ENCODE peak calls at places on chromosomes 11 and 22, in six cellular contexts. K is T-helper 17 cell; J is pancreas; O is heart right ventricle; A is activated CD4-positive, alpha-beta T cell treated with anti-CD3 and anti-CD28 coated beads for 36 hours; W is left cardiac atrium. P is an unnamed sample.
A peak's percentile ranks its signal among the peaks of the same experiment; 100 is the strongest.

GRCh38 chr22:46649176-46650077 is 29.2 kb downstream of the GRAMD4 start:
- ATAC-seq in J (peak; percentile 23), O (peak; percentile 48), K (no peak), A (no peak), W (peak; percentile 69), P (no peak)

GRCh38 chr11:71147331-71147730 is 105.0 kb downstream of the SHANK2 start:
- ATAC-seq in K (no peak), A (no peak), O (no peak), J (no peak), W (no peak), P (no peak)

GRCh38 chr22:19967850-19968449 is 26.3 kb upstream of the TXNRD2 start:
- ATAC-seq in O (no peak), J (no peak), K (no peak), W (no peak), A (no peak), P (no peak)

GRCh38 chr11:44628730-44629361 is 63.4 kb downstream of the CD82 start:
- ATAC-seq in O (no peak), J (no peak), A (no peak), K (no peak), W (no peak), P (no peak)

GRCh38 chr11:30489076-30489475 is 97.1 kb downstream of the MPPED2 start:
- ATAC-seq in W (no peak), O (no peak), J (no peak), A (no peak), K (no peak), P (no peak)

GRCh38 chr11:22244986-22245592 is 52.2 kb downstream of the ANO5 start:
- ATAC-seq in A (peak; percentile 60), J (peak; percentile 55), K (peak; percentile 63), O (peak; percentile 38), W (peak; percentile 41), P (peak; percentile 58)

GRCh38 chr11:84607975-84608787 is 1019.0 kb downstream of the DLG2 start:
- ATAC-seq in W (peak; percentile 53), O (no peak), J (peak; percentile 68), A (no peak), K (no peak), P (no peak)

GRCh38 chr11:2002042-2002776 is 4.6 kb upstream of the H19 start:
- ATAC-seq in A (peak; percentile 48), W (no peak), K (peak; percentile 68), J (peak; percentile 48), O (no peak), P (no peak)

GRCh38 chr11:27405134-27405533 is 42.1 kb upstream of the CCDC34 start:
- ATAC-seq in A (no peak), J (no peak), K (no peak), W (peak; percentile 39), O (no peak), P (no peak)

GRCh38 chr11:107501713-107502112 is 44.1 kb upstream of the CWF19L2 start:
- ATAC-seq in K (no peak), W (no peak), A (no peak), O (no peak), J (no peak), P (no peak)

GRCh38 chr11:121587182-121587581 is 134.4 kb upstream of the SORL1-AS1 start:
- ATAC-seq in W (no peak), O (no peak), K (no peak), J (no peak), A (no peak), P (no peak)

GRCh38 chr11:86748296-86748695 is 52.0 kb upstream of the PRSS23 start:
- ATAC-seq in W (no peak), J (no peak), K (no peak), O (no peak), A (no peak), P (no peak)

GRCh38 chr22:32717337-32718240 is 83.9 kb upstream of the TIMP3 start:
- ATAC-seq in W (peak; percentile 56), O (peak; percentile 87), A (no peak), J (no peak), K (no peak), P (no peak)

GRCh38 chr11:4848908-4849307 is at the start of gene OR51S1:
- ATAC-seq in O (no peak), K (no peak), W (no peak), J (no peak), A (no peak), P (no peak)

GRCh38 chr11:59849129-59849528 is 3.8 kb upstream of the CBLIF start:
- ATAC-seq in A (no peak), W (no peak), O (no peak), J (peak; percentile 87), K (no peak), P (no peak)

GRCh38 chr22:20206709-20207215 is 55.9 kb upstream of the CCDC188 start:
- ATAC-seq in J (no peak), O (no peak), A (peak; percentile 52), K (peak; percentile 21), W (peak; percentile 24), P (peak; percentile 46)

GRCh38 chr11:93921695-93922468 is 71.5 kb upstream of the VSTM5 start:
- ATAC-seq in O (peak; percentile 43), A (peak; percentile 53), K (no peak), W (no peak), J (peak; percentile 38), P (no peak)

GRCh38 chr11:10432971-10433370 is 22.1 kb upstream of the AMPD3 start:
- ATAC-seq in J (no peak), W (no peak), O (no peak), A (no peak), K (no peak), P (no peak)

GRCh38 chr11:73866095-73866579 is 10.5 kb downstream of the COA4 start:
- ATAC-seq in K (no peak), W (no peak), A (peak; percentile 44), J (no peak), O (no peak), P (no peak)

GRCh38 chr22:35425971-35426800 is 26.2 kb downstream of the MCM5 start:
- ATAC-seq in A (no peak), J (no peak), O (no peak), W (no peak), K (no peak), P (peak; percentile 34)

GRCh38 chr11:63369165-63369970 is at the start of gene SLC22A9:
- ATAC-seq in K (no peak), A (no peak), O (no peak), W (no peak), J (peak; percentile 88), P (no peak)

GRCh38 chr11:8802263-8802662 is 108.7 kb upstream of the AKIP1 start:
- ATAC-seq in A (no peak), O (no peak), W (no peak), J (no peak), K (no peak), P (no peak)

GRCh38 chr22:23762866-23763578 is at the start of gene C22orf15:
- ATAC-seq in J (no peak), W (peak; percentile 21), O (no peak), K (no peak), A (no peak), P (no peak)

GRCh38 chr11:19259487-19260345 is 19.0 kb upstream of the E2F8 start:
- ATAC-seq in J (peak; percentile 61), W (peak; percentile 61), A (peak; percentile 76), O (peak; percentile 51), K (peak; percentile 82), P (no peak)

GRCh38 chr11:134252539-134253188 is 488 bp downstream of the THYN1 start:
- ATAC-seq in A (peak; percentile 18), W (peak; percentile 13), O (peak; percentile 1), J (peak; percentile 18), K (peak; percentile 23), P (peak; percentile 49)

GRCh38 chr22:45171830-45172229 is 8.1 kb downstream of the NUP50 start:
- ATAC-seq in J (no peak), O (no peak), K (no peak), A (no peak), W (no peak), P (no peak)

GRCh38 chr11:1889941-1890855 is 1.5 kb downstream of the PRR33 start:
- ATAC-seq in J (no peak), A (peak; percentile 22), K (no peak), W (no peak), O (no peak), P (peak; percentile 58)

GRCh38 chr11:69262918-69263735 is 30.8 kb upstream of the MYEOV start:
- ATAC-seq in W (no peak), K (no peak), J (no peak), A (no peak), O (no peak), P (no peak)

GRCh38 chr11:73001615-73002014 is 140.5 kb downstream of the FCHSD2 start:
- ATAC-seq in A (no peak), W (peak; percentile 19), J (peak; percentile 74), K (no peak), O (no peak), P (no peak)

GRCh38 chr11:77072851-77073327 is 6.1 kb downstream of the CAPN5 start:
- ATAC-seq in O (no peak), K (no peak), J (no peak), W (peak; percentile 2), A (peak; percentile 55), P (no peak)

GRCh38 chr11:85680897-85681296 is 5.1 kb downstream of the CCDC89 start:
- ATAC-seq in K (peak; percentile 76), W (no peak), O (no peak), A (peak; percentile 49), J (no peak), P (no peak)

GRCh38 chr22:48929276-48929790 is 898.3 kb downstream of the BRD1 start:
- ATAC-seq in A (no peak), O (no peak), W (no peak), J (no peak), K (no peak), P (no peak)

GRCh38 chr11:926341-926916 is 759 bp downstream of the AP2A2 start:
- ATAC-seq in O (peak; percentile 18), J (peak; percentile 36), K (no peak), A (no peak), W (peak; percentile 39), P (no peak)

GRCh38 chr11:13036235-13036634 is 27.1 kb downstream of the RASSF10 start:
- ATAC-seq in W (no peak), O (no peak), A (no peak), K (no peak), J (no peak), P (no peak)

GRCh38 chr11:123061403-123062157 is at the start of gene HSPA8:
- ATAC-seq in A (peak; percentile 1), J (peak; percentile 16), O (peak; percentile 7), W (peak; percentile 19), K (no peak), P (peak; percentile 18)

GRCh38 chr22:35407352-35407751 is 7.4 kb downstream of the MCM5 start:
- ATAC-seq in J (no peak), W (no peak), K (no peak), A (no peak), O (no peak), P (no peak)

GRCh38 chr11:11396290-11397042 is 43.4 kb upstream of the CSNK2A3 start:
- ATAC-seq in A (no peak), J (no peak), O (peak; percentile 45), K (no peak), W (peak; percentile 56), P (no peak)

GRCh38 chr11:97865424-97866012 is 1155.2 kb upstream of the CNTN5 start:
- ATAC-seq in K (no peak), A (no peak), J (no peak), O (no peak), W (no peak), P (no peak)